ENCODE peak calls at places on chromosomes 4 and X, in six cellular contexts. X, P, A, U, I and B are unnamed samples.
A peak's percentile ranks its signal among the peaks of the same experiment; 100 is the strongest.

GRCh38 chr4:24321151-24321550 is 263.2 kb downstream of the DHX15 start:
- DNase-seq in A (no peak), I (no peak), X (no peak), P (peak; percentile 65), U (no peak), B (no peak)

GRCh38 chr4:144300616-144301015 is 160.1 kb upstream of the GYPA start:
- DNase-seq in X (peak; percentile 36), U (no peak), I (no peak), P (no peak), A (no peak), B (no peak)

GRCh38 chr4:978957-979701 is 5.8 kb upstream of the DGKQ start:
- DNase-seq in P (peak; percentile 61), I (no peak), U (no peak), A (no peak), X (peak; percentile 32), B (no peak)

GRCh38 chrX:17005712-17006372 is 59.4 kb downstream of the REPS2 start:
- DNase-seq in U (no peak), P (no peak), I (no peak), A (no peak), X (peak; percentile 42), B (no peak)

GRCh38 chr4:21795091-21795490 is 153.5 kb downstream of the KCNIP4 start:
- DNase-seq in A (no peak), I (no peak), P (peak; percentile 18), X (no peak), U (no peak), B (no peak)

GRCh38 chrX:148049441-148049840 is 68.3 kb downstream of the FMR1NB start:
- DNase-seq in X (peak; percentile 8), I (no peak), A (no peak), P (peak; percentile 18), U (no peak), B (no peak)

GRCh38 chr4:172173206-172173605 is 360.0 kb downstream of the GALNTL6 start:
- DNase-seq in X (no peak), U (no peak), A (no peak), I (no peak), P (peak; percentile 21), B (no peak)

GRCh38 chrX:78555401-78555980 is 103.6 kb downstream of the RTL3 start:
- DNase-seq in I (no peak), X (no peak), U (no peak), A (no peak), P (no peak), B (no peak)

GRCh38 chr4:91243132-91243531 is 1060.6 kb upstream of the GRID2 start:
- DNase-seq in X (no peak), U (no peak), P (no peak), A (peak; percentile 49), I (no peak), B (peak; percentile 75)

GRCh38 chr4:8156617-8157016 is 2.0 kb downstream of the ABLIM2 start:
- DNase-seq in U (no peak), X (no peak), P (no peak), I (no peak), A (no peak), B (no peak)

GRCh38 chr4:163109967-163110366 is 56.7 kb downstream of the NAF1 start:
- DNase-seq in P (no peak), A (no peak), U (no peak), I (no peak), X (no peak), B (no peak)

GRCh38 chr4:8071741-8072140 is 86.9 kb downstream of the ABLIM2 start:
- DNase-seq in P (no peak), X (no peak), U (no peak), A (peak; percentile 30), I (no peak), B (no peak)

GRCh38 chr4:140223056-140223810 is 69.2 kb upstream of the MAML3 start:
- DNase-seq in X (no peak), U (no peak), A (no peak), P (peak; percentile 81), I (no peak), B (no peak)

GRCh38 chrX:51894697-51895336 is 1.4 kb downstream of the MAGED1 start:
- DNase-seq in A (no peak), P (peak; percentile 31), I (no peak), U (peak; percentile 7), X (no peak), B (no peak)

GRCh38 chr4:95949136-95949765 is 109.4 kb downstream of the PDHA2 start:
- DNase-seq in X (no peak), I (no peak), P (no peak), A (no peak), U (no peak), B (no peak)

GRCh38 chrX:134520860-134521390 is 61.0 kb downstream of the HPRT1 start:
- DNase-seq in A (no peak), X (peak; percentile 50), U (peak; percentile 11), P (peak; percentile 76), I (no peak), B (no peak)

GRCh38 chr4:20284990-20285389 is 33.3 kb downstream of the SLIT2 start:
- DNase-seq in P (peak; percentile 77), A (no peak), X (peak; percentile 79), I (no peak), U (no peak), B (peak; percentile 45)

GRCh38 chr4:26787461-26788340 is 72.9 kb upstream of the STIM2 start:
- DNase-seq in U (no peak), A (no peak), P (peak; percentile 76), I (no peak), X (peak; percentile 85), B (peak; percentile 6)

GRCh38 chr4:90442619-90443018 is 315.4 kb downstream of the CCSER1 start:
- DNase-seq in X (no peak), I (no peak), P (no peak), A (no peak), U (no peak), B (no peak)

GRCh38 chr4:147846318-147847135 is 114.6 kb downstream of the ARHGAP10 start:
- DNase-seq in I (no peak), X (no peak), A (no peak), U (no peak), P (no peak), B (no peak)

GRCh38 chr4:139655116-139655515 is 10.5 kb upstream of the MGST2 start:
- DNase-seq in X (peak; percentile 51), A (no peak), I (no peak), P (peak; percentile 48), U (no peak), B (no peak)

GRCh38 chrX:150361070-150361776 is 1.9 kb upstream of the MAMLD1 start:
- DNase-seq in U (no peak), X (peak; percentile 28), P (peak; percentile 26), A (peak; percentile 38), I (no peak), B (no peak)
- TF ChIP-seq CTCF in U (no peak), X (peak; percentile 24), P (peak; percentile 32), A (no peak), I (no peak), B (peak; percentile 49)

DNA sequence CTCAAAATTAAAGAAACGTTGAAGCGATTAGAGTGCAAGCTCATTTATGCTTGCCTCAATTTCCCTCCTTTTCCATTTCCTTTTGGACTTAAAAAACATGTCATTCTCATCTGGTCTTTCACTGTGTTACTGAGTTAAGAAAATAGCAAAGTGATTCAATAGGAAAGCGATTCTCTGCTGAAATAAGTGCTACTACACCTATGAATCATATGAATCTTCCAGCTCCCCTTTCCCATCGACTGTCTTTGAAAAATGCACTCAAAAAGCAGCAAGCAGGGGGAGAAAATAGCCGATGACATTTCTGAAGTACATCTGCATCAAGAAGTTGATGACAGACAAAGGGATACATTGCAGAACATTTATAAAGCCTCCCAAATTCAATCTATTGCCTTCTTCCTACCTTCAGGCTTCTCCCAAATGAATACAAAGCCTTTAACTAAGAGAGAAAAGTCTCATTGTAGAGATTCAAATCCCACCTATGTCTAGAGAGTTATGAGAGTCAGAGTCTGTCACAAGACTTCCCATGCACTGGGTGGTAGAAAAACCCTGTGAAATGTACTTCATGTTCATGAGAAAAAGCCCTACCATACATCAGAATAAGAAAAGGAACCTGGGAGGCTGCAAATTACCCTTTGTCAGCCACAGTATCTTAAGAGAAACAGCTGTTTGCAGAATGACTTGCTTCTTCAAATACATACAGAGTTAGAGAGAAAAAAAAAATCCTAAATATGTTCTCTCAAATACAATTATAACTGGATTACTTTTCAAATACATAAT is 78.9 kb downstream of the MBNL3 start:
- DNase-seq in U (no peak), P (no peak), I (no peak), A (no peak), X (no peak), B (no peak)
- H3K4me3 ChIP-seq in U (no peak overlapping the region), P (no peak overlapping the region), I (no peak overlapping the region), A (no peak overlapping the region), X (no peak overlapping the region), B (no peak overlapping the region)

DNA sequence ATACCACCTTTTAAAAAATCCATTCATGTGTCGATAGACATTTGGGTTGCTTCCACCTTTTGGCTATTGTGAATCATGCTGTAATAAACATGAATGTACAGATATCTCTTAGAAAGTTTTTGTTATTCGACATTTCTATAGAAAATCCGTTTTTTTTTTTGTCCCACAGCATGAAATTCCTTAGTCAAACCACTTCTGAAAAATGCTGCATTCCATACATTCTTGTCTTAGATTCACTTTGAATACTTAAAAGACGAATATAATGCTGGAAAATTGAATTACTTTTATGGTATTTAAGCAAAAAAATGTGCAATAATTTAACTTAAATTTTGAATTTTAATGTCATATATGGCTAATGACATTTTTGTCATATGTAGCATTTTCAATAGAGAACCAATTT is 1345.5 kb downstream of the TECRL start:
- DNase-seq in P (no peak), I (no peak), A (no peak), X (no peak), U (no peak), B (no peak)
- TF ChIP-seq CTCF in P (no peak), I (no peak), A (no peak), X (no peak), U (no peak), B (no peak)

GRCh38 chrX:13215729-13216128 is 104.1 kb downstream of the ATXN3L start:
- DNase-seq in X (no peak), U (no peak), A (no peak), I (no peak), P (peak; percentile 70), B (no peak)

GRCh38 chrX:13223868-13224555 is 95.8 kb downstream of the ATXN3L start:
- DNase-seq in U (no peak), X (peak; percentile 96), A (no peak), P (peak; percentile 91), I (no peak), B (peak; percentile 82)

GRCh38 chrX:13220916-13221315 is 98.9 kb downstream of the ATXN3L start:
- DNase-seq in I (no peak), X (peak; percentile 98), U (no peak), P (peak; percentile 84), A (no peak), B (peak; percentile 71)

GRCh38 chrX:13216139-13216538 is 103.7 kb downstream of the ATXN3L start:
- DNase-seq in X (no peak), P (peak; percentile 47), I (no peak), A (no peak), U (no peak), B (no peak)

DNA sequence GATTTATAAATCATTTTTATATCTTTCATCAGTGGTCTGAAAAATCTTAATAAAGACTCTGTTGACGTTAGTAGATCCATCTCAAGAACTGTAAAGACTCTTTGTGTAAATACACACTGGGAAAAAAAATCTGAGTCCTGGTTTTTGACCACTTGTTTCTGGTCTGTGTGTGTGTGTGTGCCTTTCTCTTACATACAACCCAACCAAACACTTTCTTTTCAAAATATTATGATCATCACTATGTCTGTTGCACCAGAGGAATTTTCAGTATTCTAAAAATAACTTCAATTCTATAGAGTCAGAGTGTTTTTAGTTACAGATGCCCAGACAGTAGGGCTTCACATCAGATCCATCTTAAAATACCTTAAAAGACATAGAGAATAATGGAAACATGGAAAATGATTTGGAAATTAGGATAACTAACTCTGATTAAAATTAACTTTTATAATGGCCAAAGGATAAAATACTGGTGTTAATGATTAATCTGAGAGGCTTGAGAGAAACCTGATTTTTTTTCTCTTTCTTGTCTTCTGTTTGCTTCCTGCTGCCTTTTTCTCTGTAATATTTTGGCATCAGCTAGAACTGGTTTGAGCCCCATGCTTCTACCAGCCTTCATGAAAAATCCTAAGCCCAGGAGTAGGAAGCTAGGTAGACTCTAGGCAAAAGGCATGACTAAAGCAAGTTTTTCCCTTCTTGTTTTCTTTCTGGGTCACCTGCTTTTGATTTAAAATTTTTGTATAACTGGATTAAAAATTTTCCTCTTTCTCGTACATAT is 99.7 kb downstream of the ATXN3L start:
- DNase-seq in P (peak; percentile 62), I (no peak), A (no peak), U (no peak), X (no peak), B (no peak)
- H3K4me3 ChIP-seq in P (no peak overlapping the region), I (no peak overlapping the region), A (no peak overlapping the region), U (no peak overlapping the region), X (no peak overlapping the region), B (no peak overlapping the region)